ENCODE peak calls at places on chromosomes 16 and 17, in five cellular contexts. E is A549, L is endothelial cell, C is endodermal cell, J is cardiac muscle cell. U is an unnamed sample.

GRCh38 chr17:64066709-64067108 is 46.3 kb upstream of the ICAM2 start:
- DNase-seq in E (no peak), L (no peak), C (no peak), J (no peak), U (no peak)

GRCh38 chr16:29863669-29863984 is 601 bp upstream of the CDIPT start:
- DNase-seq in E (no peak), L (no peak), C (no peak), J (no peak), U (no peak)

GRCh38 chr16:51155199-51155607 is 4.1 kb upstream of the SALL1 start:
- DNase-seq in E (no peak), L (peak), C (peak), J (peak), U (peak)

GRCh38 chr17:18225562-18226283 is at the start of gene LLGL1:
- DNase-seq in E (no peak), L (no peak), C (no peak), J (no peak), U (peak)

GRCh38 chr17:78144736-78145641 is 1.2 kb upstream of the C17orf99 start:
- DNase-seq in E (no peak), L (no peak), C (peak), J (no peak), U (no peak)

GRCh38 chr16:23323224-23324030 is 21.3 kb downstream of the SCNN1B start:
- DNase-seq in E (no peak), L (no peak), C (no peak), J (no peak), U (no peak)

GRCh38 chr17:45910667-45911066 is 16.3 kb downstream of the MAPT start:
- DNase-seq in E (no peak), L (no peak), C (no peak), J (no peak), U (no peak)

GRCh38 chr16:64615647-64616280 is 506.1 kb downstream of the CDH11 start:
- DNase-seq in E (no peak), L (no peak), C (peak), J (peak), U (no peak)

GRCh38 chr16:3645504-3646347 is 8.8 kb upstream of the DNASE1 start:
- DNase-seq in E (no peak), L (no peak), C (peak), J (peak), U (peak)

GRCh38 chr16:31118223-31119155 is 1.0 kb downstream of the KAT8 start:
- DNase-seq in E (no peak), L (no peak), C (no peak), J (no peak), U (no peak)

GRCh38 chr17:79874329-79874981 is 35.2 kb upstream of the CBX4 start:
- DNase-seq in E (peak), L (peak), C (peak), J (peak), U (peak)

GRCh38 chr16:50279142-50279865 is 13.0 kb downstream of the ADCY7 start:
- DNase-seq in E (no peak), L (no peak), C (no peak), J (no peak), U (no peak)

GRCh38 chr17:79174905-79175856 is 100.6 kb downstream of the ENGASE start:
- DNase-seq in E (no peak), L (no peak), C (no peak), J (no peak), U (no peak)

GRCh38 chr16:57452021-57452420 is 4.7 kb downstream of the COQ9 start:
- DNase-seq in E (no peak), L (no peak), C (no peak), J (no peak), U (no peak)

GRCh38 chr17:15048381-15048780 is 216.7 kb downstream of the PMP22 start:
- DNase-seq in E (no peak), L (no peak), C (no peak), J (no peak), U (no peak)

GRCh38 chr17:27569257-27569722 is 61.7 kb upstream of the LGALS9 start:
- DNase-seq in E (peak), L (peak), C (peak), J (peak), U (no peak)

GRCh38 chr17:67680445-67681224 is 37.1 kb upstream of the NOL11 start:
- DNase-seq in E (no peak), L (no peak), C (no peak), J (no peak), U (no peak)

GRCh38 chr17:65498831-65499230 is 62.6 kb downstream of the AXIN2 start:
- DNase-seq in E (no peak), L (no peak), C (no peak), J (no peak), U (peak)

GRCh38 chr16:87684106-87684677 is 81.6 kb downstream of the KLHDC4 start:
- DNase-seq in E (no peak), L (no peak), C (no peak), J (no peak), U (no peak)

GRCh38 chr17:7394452-7395191 is at the start of gene PLSCR3:
- DNase-seq in E (peak), L (peak), C (peak), J (peak), U (peak)

GRCh38 chr16:29742683-29743275 is 3.0 kb downstream of the C16orf54 start:
- DNase-seq in E (no peak), L (no peak), C (no peak), J (no peak), U (no peak)

GRCh38 chr17:79993390-79994221 is 42.1 kb downstream of the TBC1D16 start:
- DNase-seq in E (peak), L (no peak), C (peak), J (peak), U (peak)

GRCh38 chr16:84340305-84341040 is 27.9 kb upstream of the ATP2C2 start:
- DNase-seq in E (peak), L (no peak), C (no peak), J (no peak), U (no peak)

GRCh38 chr17:59684967-59685366 is 22.3 kb downstream of the PTRH2 start:
- DNase-seq in E (no peak), L (no peak), C (no peak), J (peak), U (no peak)

DNA sequence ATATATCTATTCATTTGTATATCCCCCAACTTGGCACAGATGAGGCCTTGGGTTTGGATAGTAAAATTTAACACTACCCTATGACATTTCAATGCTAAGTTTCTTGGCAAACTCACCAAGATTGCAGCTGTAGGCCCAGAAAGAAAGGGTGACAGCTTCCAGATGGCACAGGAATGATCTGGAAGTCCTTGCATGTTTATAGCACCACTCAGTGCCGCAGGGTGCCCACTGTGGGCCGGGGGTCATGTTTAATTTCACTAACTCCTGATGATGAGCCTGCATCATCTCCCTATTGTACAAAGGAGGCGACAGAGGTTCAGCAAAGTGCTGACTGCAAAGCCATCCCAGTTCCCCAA is 166.0 kb downstream of the XYLT1 start:
- DNase-seq in E (no peak), L (no peak), C (no peak), J (no peak), U (no peak)
- TF ChIP-seq CTCF in E (no peak), L (no peak), C (no peak), J (no peak), U (no peak)

DNA sequence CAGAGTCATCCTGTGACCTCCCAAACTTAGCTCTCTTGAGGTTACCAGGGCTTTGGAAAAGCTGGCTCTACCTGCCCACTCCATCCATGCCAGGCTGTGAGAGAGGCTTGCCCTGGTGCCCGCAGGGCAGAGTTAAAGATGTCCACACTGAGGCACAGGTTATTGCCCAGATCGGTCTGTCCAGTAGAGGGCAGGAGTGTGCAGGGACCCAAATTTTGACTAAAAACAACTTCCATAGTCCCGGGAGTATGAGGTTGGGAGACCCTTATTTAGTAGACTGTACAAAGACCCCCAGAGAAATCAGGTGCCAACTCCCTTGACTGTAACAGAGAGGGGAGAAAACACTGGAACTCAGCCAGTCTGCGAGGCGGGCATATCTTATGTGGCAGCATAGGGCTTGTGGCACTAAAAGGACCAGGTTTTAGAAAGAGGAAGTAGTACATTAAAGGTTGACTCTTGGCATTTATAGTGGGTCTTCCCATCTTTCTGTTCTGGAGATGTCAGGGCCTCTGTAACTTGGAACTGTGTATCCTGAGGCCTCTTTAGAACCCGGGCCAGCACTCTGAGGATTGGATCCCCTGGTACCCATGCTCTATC is 43.3 kb downstream of the HNF1B start:
- DNase-seq in E (peak), L (peak), C (peak), J (no peak), U (peak)
- TF ChIP-seq CTCF in E (peak), L (peak), C (peak), J (peak), U (peak)

DNA sequence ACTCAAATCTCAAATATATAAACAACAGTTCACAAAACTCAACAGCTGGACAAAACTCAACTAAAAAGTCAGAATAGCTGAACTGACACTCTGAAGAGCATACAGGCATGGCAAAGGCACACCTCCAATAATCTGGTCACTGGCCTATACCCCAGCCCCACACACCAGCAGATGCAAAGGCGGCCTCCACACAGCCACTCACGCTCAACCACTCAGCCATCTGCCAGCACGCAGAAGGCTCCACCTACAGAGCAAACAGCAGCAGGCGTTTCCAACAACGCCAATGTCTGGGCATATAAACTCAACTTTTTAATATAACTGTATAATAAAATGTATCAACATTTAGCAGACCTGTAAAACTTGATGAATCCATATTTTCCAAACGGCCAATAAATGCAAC is 17.2 kb downstream of the USP7 start:
- DNase-seq in E (no peak), L (no peak), C (peak), J (no peak), U (no peak)
- TF ChIP-seq CTCF in E (no peak), L (no peak), C (no peak), J (no peak), U (no peak)

GRCh38 chr16:66274335-66275110 is 92.0 kb upstream of the CDH5 start:
- DNase-seq in E (peak), L (no peak), C (peak), J (no peak), U (no peak)
- TF ChIP-seq CTCF in E (peak), L (peak), C (no peak), J (peak), U (peak)

DNA sequence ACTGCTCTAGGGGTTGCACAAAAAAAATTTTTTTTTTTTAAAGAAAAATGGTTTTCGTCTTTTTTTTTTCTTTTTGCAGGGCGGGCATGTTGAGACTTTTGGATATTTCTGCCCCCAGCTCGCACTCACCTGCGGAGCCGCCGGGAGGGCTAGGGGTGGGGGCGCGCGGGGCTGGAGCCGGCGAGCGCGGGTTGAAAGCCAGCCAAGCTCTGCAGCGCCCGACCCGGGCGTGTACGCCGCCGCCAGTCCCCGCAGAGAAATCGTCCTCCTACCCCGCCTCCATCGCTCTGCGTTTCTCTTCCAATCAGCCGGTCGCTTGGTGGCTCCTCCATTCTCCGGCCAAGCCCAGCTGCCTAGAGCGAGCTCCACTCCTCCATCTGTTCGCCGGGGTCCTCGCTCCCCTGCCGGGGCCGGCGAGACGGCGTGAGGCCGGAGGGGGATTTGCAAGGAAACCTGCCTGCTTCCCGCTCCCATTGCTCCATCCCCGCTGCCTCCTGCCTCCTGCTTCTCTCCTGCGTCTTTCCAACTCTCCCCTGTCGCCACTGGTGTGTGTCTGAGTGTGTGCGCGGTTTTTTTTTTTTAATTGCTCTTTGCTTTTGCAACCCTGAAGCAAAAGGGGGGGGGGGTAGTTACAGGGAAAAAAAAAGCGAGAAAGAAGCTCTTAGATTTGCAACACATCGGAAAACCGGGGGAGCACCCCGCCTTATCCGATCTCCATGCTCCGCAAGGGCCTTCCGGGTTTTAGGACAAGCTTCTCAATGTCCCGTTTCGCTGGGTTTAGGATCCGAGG is 1.8 kb upstream of the UBTF start:
- DNase-seq in E (peak), L (peak), C (peak), J (peak), U (peak)
- TF ChIP-seq CTCF in E (no peak), L (no peak), C (no peak), J (peak), U (no peak)

GRCh38 chr16:273547-274421 is 2.0 kb downstream of the RGS11 start:
- DNase-seq in E (peak), L (no peak), C (no peak), J (no peak), U (no peak)
- TF ChIP-seq CTCF in E (no peak), L (no peak), C (no peak), J (no peak), U (no peak)

GRCh38 chr17:55324296-55324978 is 59.7 kb downstream of the HLF start:
- DNase-seq in E (no peak), L (no peak), C (peak), J (no peak), U (no peak)
- TF ChIP-seq CTCF in E (no peak), L (no peak), C (peak), J (no peak), U (no peak)

GRCh38 chr16:54194008-54194731 is 92.4 kb downstream of the IRX3 start:
- DNase-seq in E (no peak), L (peak), C (no peak), J (peak), U (no peak)
- TF ChIP-seq CTCF in E (no peak), L (no peak), C (no peak), J (no peak), U (peak)

GRCh38 chr17:30805944-30806456 is 18.5 kb downstream of the CRLF3 start:
- DNase-seq in E (no peak), L (no peak), C (no peak), J (no peak), U (no peak)
- TF ChIP-seq CTCF in E (peak), L (no peak), C (peak), J (peak), U (peak)

GRCh38 chr17:62910277-62910676 is 55.8 kb upstream of the TANC2 start:
- DNase-seq in E (no peak), L (no peak), C (peak), J (no peak), U (no peak)

GRCh38 chr17:62911106-62911505 is 54.9 kb upstream of the TANC2 start:
- DNase-seq in E (no peak), L (no peak), C (peak), J (no peak), U (no peak)

GRCh38 chr17:62912363-62912762 is 53.7 kb upstream of the TANC2 start:
- DNase-seq in E (no peak), L (no peak), C (peak), J (no peak), U (no peak)

GRCh38 chr17:62916684-62917571 is 49.1 kb upstream of the TANC2 start:
- DNase-seq in E (no peak), L (no peak), C (peak), J (peak), U (no peak)

DNA sequence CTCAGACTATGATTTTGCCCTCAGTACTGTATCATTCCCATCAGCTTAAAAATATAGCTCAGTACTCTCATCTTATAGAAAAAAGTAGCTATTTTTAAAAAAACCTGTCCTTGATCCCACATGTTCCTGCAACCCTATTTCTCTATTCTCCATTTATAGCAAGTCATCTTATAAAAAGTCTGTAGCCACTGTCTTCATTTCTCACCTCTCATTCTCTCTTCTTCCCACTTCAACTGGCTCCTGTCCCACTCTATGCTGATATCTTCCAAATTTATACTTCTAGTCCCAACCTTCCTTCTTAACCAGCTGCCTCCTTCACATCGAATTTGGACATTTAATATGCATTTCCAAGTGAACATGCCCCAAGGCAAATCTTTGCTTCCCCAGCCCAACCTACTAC is 52.1 kb upstream of the TANC2 start:
- DNase-seq in E (no peak), L (no peak), C (no peak), J (no peak), U (no peak)
- TF ChIP-seq CTCF in E (no peak), L (no peak), C (no peak), J (no peak), U (no peak)